ENCODE peak calls at places on chromosomes 5 and 9, in four cellular contexts. N is K562, R is HepG2, L is GM12878. Z is an unnamed sample.

GRCh38 chr5:141747646-141748229 is 65.7 kb upstream of the ARAP3 start:
- DNase-seq in R (no peak), N (no peak), L (no peak), Z (no peak)

GRCh38 chr9:122265265-122265900 is 701 bp downstream of the MRRF start:
- DNase-seq in R (peak), L (peak), N (peak), Z (peak)

GRCh38 chr5:68562308-68562707 is 346.8 kb downstream of the PIK3R1 start:
- DNase-seq in R (no peak), L (no peak), N (no peak), Z (no peak)

GRCh38 chr9:116494815-116495634 is 192.1 kb upstream of the TRIM32 start:
- DNase-seq in N (peak), L (no peak), R (peak), Z (peak)

GRCh38 chr5:89282038-89282831 is 399.3 kb upstream of the MEF2C start:
- DNase-seq in L (peak), N (no peak), R (no peak), Z (no peak)

GRCh38 chr5:76958976-76959767 is 6.3 kb downstream of the CRHBP start:
- DNase-seq in N (peak), L (no peak), R (no peak), Z (peak)

GRCh38 chr9:114025196-114025753 is 52.8 kb downstream of the AMBP start:
- DNase-seq in R (no peak), L (no peak), N (no peak), Z (peak)

GRCh38 chr5:91469517-91470165 is 86.5 kb upstream of the ARRDC3 start:
- DNase-seq in R (no peak), N (no peak), L (no peak), Z (no peak)

GRCh38 chr5:180469586-180469865 is 24.7 kb upstream of the CNOT6 start:
- DNase-seq in N (no peak), L (no peak), R (no peak), Z (no peak)

GRCh38 chr5:54556136-54556535 is 38.6 kb downstream of the SNX18 start:
- DNase-seq in R (no peak), N (no peak), L (no peak), Z (no peak)

GRCh38 chr5:61301820-61302563 is 30.1 kb upstream of the ZSWIM6 start:
- DNase-seq in N (no peak), L (no peak), R (peak), Z (no peak)

GRCh38 chr9:126532019-126532462 is 81.7 kb upstream of the LMX1B start:
- DNase-seq in N (no peak), R (no peak), L (no peak), Z (no peak)

GRCh38 chr5:38724301-38725030 is 121.3 kb upstream of the OSMR start:
- DNase-seq in L (no peak), N (no peak), R (no peak), Z (no peak)

GRCh38 chr5:172167893-172168292 is 20.1 kb downstream of the STK10 start:
- DNase-seq in L (no peak), N (no peak), R (no peak), Z (peak)
- TF ChIP-seq REST in L (no peak), N (no peak), R (no peak), Z (no peak)

GRCh38 chr9:84139296-84140100 is 158.9 kb downstream of the RMI1 start:
- DNase-seq in R (no peak), N (no peak), L (peak), Z (no peak)

GRCh38 chr9:84136119-84136868 is 155.7 kb downstream of the RMI1 start:
- DNase-seq in L (no peak), R (no peak), N (no peak), Z (no peak)

GRCh38 chr9:84137968-84138367 is 157.4 kb downstream of the RMI1 start:
- DNase-seq in R (no peak), L (no peak), N (no peak), Z (no peak)

GRCh38 chr9:84140535-84141101 is 160.0 kb downstream of the RMI1 start:
- DNase-seq in L (no peak), R (no peak), N (no peak), Z (peak)

DNA sequence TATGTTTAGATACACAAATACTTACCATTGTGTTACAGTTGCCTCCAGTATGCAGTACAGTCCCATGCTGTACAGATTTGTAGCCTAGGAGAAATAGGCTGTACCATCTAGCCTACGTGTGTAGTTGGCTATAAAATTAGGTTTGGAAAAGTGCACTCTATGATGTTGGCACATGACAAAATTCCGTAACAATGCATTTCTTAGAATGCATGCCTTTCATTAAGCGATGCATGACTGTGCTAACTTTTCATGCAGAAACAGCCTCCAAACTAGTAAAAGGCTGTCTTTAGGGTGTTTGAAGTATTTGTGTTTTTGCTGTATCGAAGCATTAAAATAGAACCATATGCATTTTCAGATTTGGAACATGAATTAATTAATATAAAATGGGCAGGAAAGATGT is 157.9 kb downstream of the RMI1 start:
- DNase-seq in N (no peak), R (no peak), L (no peak), Z (no peak)
- TF ChIP-seq CREB1 in N (no peak), R (no peak), L (no peak), Z (no peak)

GRCh38 chr9:27566118-27566517 is 7.2 kb downstream of the C9orf72 start:
- DNase-seq in R (peak), N (no peak), L (no peak), Z (no peak)
- TF ChIP-seq REST in R (no peak), N (no peak), L (no peak), Z (no peak)

GRCh38 chr5:949275-949543 is 56.5 kb downstream of the TRIP13 start:
- DNase-seq in R (no peak), N (no peak), L (no peak), Z (no peak)
- TF ChIP-seq CREB1 in R (no peak), N (no peak), L (no peak), Z (no peak)

GRCh38 chr5:143061161-143061945 is 291.2 kb downstream of the ARHGAP26 start:
- DNase-seq in L (no peak), N (no peak), R (no peak), Z (no peak)
- TF ChIP-seq REST in L (no peak), N (no peak), R (no peak), Z (no peak)

DNA sequence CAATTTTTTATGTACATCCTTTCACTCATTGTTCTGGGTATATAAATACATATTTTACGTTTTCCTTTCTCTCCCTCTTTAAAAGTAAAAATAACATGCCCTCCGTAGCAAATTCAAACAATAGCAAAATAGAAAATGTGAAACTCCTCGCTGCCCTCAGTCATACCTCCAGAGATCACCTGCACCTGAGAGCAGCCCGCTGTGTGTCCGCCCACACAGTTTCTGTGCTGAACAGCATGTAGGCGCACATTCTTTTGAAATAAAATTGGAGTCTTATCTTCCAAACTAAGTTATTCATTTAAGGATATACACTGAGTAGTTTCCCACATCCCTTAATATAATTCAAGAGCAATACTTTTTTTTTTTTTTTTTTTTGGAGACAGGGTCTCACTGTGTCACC is 255.7 kb downstream of the AOPEP start:
- DNase-seq in N (no peak), R (no peak), L (no peak), Z (no peak)
- TF ChIP-seq CREB1 in N (no peak), R (no peak), L (no peak), Z (no peak)

GRCh38 chr5:152956943-152957613 is 533.4 kb upstream of the GRIA1 start:
- DNase-seq in N (no peak), R (no peak), L (no peak), Z (no peak)

DNA sequence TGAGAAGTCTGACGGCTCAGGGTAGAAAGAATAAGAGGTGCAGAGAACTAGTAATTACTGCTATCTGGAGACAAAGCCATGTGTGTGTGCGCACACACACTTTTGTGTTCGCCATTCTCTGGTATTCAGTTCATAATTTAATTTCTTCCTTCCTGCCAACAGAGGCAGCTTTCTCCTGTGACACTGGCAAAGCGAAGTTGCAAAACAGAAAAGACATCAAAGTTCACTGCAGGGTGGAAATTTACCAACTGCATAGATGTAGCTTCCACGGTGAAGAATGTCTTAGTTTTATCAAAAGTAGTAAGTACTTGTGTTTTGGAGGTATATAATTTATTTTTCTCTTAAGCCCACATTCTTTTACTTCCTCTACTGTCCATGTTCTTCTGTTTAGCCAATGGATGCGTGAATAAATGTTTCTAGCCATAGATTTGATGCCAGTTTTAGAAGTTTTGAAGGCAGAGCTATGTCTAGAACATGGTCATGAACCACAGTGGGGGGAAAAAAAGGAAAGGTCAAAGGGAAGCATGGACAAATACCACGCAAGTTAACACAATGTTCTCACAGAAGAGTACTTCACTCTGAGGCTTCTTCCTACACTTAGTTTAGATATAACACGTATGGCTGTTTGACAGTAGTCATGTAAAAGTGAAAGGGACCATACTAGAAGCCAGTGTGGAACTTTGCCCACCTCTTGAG is 536.5 kb upstream of the GRIA1 start:
- DNase-seq in L (no peak), R (no peak), N (no peak), Z (no peak)
- TF ChIP-seq REST in L (no peak), R (no peak), N (no peak), Z (no peak)

DNA sequence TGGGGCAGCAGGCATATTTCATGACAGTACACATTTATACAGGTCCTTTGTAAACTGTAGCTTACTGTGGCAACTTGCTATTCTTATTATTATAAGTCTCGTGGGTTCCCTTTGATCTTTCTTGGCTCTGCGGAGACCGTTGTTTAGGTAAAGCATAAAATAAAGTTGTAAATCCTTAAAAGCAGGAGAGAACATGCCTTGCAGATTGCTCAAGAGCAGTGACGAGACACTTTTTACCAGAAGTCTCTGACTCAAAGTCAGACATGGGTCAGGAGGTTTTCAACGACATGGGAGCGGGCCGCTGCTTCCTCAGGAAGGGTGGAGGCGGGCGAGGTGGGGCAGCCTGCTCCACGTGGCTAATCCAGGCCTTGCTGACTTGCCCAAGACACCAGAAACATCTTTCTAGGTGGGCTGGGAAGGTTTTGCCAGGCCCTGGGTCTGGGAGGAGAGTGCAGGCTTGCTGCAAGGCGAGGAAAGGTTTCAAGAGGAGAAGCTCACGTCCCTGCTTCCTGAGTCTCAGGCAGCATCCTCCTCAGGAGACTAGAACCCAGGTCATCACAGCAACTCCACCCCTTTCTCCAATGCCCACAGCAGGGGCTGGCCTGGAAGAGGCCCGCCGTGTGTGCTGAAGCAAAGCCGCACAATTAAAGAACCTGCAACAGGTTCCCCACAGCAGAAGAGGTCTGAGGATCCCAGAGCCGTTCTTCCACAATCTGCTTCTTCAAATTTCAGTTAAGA is 6.5 kb downstream of the TBC1D2 start:
- DNase-seq in L (no peak), R (no peak), N (peak), Z (no peak)
- TF ChIP-seq CREB1 in L (no peak), R (no peak), N (no peak), Z (no peak)

Z was measured in GM23338.